ENCODE peak calls at places on chromosomes 2 and 18, in four cellular contexts. R is right lobe of liver, C is sigmoid colon, P is GM12878. D is an unnamed sample.

GRCh38 chr18:9993846-9994660 is 80.2 kb downstream of the VAPA start:
- DNase-seq in P (no peak), R (no peak), C (no peak), D (no peak)

GRCh38 chr2:134137182-134137595 is 116.7 kb upstream of the MGAT5 start:
- DNase-seq in R (no peak), C (no peak), P (no peak), D (no peak)

GRCh38 chr2:84850471-84850870 is 30.4 kb downstream of the TRABD2A start:
- DNase-seq in P (no peak), C (no peak), R (no peak), D (no peak)

GRCh38 chr18:28854964-28855363 is 678.0 kb upstream of the CDH2 start:
- DNase-seq in P (no peak), R (no peak), C (no peak), D (no peak)

GRCh38 chr2:26530141-26530540 is 52.2 kb upstream of the OTOF start:
- DNase-seq in C (peak), P (no peak), R (no peak), D (no peak)

GRCh38 chr2:117948585-117948984 is 65.3 kb downstream of the CCDC93 start:
- DNase-seq in C (no peak), P (no peak), R (no peak), D (no peak)

GRCh38 chr2:42859801-42860200 is 67.4 kb upstream of the HAAO start:
- DNase-seq in P (no peak), C (no peak), R (no peak), D (no peak)

GRCh38 chr2:14831458-14831857 is 198.9 kb downstream of the LRATD1 start:
- DNase-seq in C (no peak), P (no peak), R (no peak), D (no peak)

GRCh38 chr2:229431331-229431954 is 160.4 kb upstream of the PID1 start:
- DNase-seq in P (no peak), R (no peak), C (no peak), D (no peak)

GRCh38 chr18:63410792-63411191 is 11.5 kb downstream of the VPS4B start:
- DNase-seq in R (no peak), P (no peak), C (no peak), D (no peak)

GRCh38 chr2:60544980-60545560 is 8.4 kb downstream of the BCL11A start:
- DNase-seq in R (no peak), C (no peak), P (no peak), D (no peak)

GRCh38 chr2:124180635-124181034 is 155.5 kb downstream of the CNTNAP5 start:
- DNase-seq in R (no peak), P (no peak), C (no peak), D (no peak)

GRCh38 chr18:36735130-36735529 is 93.7 kb downstream of the TPGS2 start:
- DNase-seq in R (no peak), P (no peak), C (no peak), D (no peak)

GRCh38 chr18:25832008-25832604 is 258.3 kb downstream of the SS18 start:
- DNase-seq in R (peak), C (no peak), P (no peak), D (no peak)

GRCh38 chr2:184041077-184041476 is 557.3 kb upstream of the ZNF804A start:
- DNase-seq in R (no peak), C (no peak), P (no peak), D (no peak)

GRCh38 chr2:28348149-28348567 is 44.5 kb upstream of the FOSL2 start:
- DNase-seq in R (no peak), P (no peak), C (peak), D (no peak)

GRCh38 chr2:13005761-13006336 is 289.1 kb downstream of the TRIB2 start:
- DNase-seq in P (no peak), C (no peak), R (no peak), D (no peak)

GRCh38 chr18:79779700-79780190 is 18.0 kb upstream of the KCNG2 start:
- DNase-seq in C (peak), P (no peak), R (no peak), D (no peak)

GRCh38 chr2:205716126-205716525 is 33.8 kb downstream of the NRP2 start:
- DNase-seq in R (peak), C (no peak), P (no peak), D (no peak)

GRCh38 chr18:76493213-76494107 is 1.6 kb downstream of the ZNF516 start:
- DNase-seq in R (peak), C (no peak), P (no peak), D (no peak)

GRCh38 chr2:141940709-141941108 is 190.1 kb downstream of the LRP1B start:
- DNase-seq in R (no peak), C (no peak), P (no peak), D (no peak)

GRCh38 chr2:100976061-100976460 is 26.0 kb upstream of the RPL31 start:
- DNase-seq in P (no peak), R (no peak), C (peak), D (no peak)

GRCh38 chr2:101961287-101962242 is 30.2 kb upstream of the IL1R2 start:
- DNase-seq in R (peak), P (no peak), C (peak), D (peak)

GRCh38 chr2:178271629-178272333 is 77.5 kb downstream of the OSBPL6 start:
- DNase-seq in R (peak), P (no peak), C (peak), D (peak)

GRCh38 chr2:158671381-158672245 is 123.5 kb upstream of the DAPL1 start:
- DNase-seq in R (no peak), C (no peak), P (no peak), D (no peak)

GRCh38 chr2:12057436-12058166 is 311.2 kb downstream of the LPIN1 start:
- DNase-seq in P (peak), R (peak), C (peak), D (no peak)

GRCh38 chr2:85064927-85065630 is 68.1 kb upstream of the TCF7L1 start:
- DNase-seq in C (no peak), R (no peak), P (no peak), D (no peak)

GRCh38 chr2:20062615-20063545 is 11.5 kb upstream of the LAPTM4A start:
- DNase-seq in P (no peak), R (no peak), C (peak), D (no peak)

GRCh38 chr2:30691948-30692828 is 115.1 kb downstream of the CAPN13 start:
- DNase-seq in R (no peak), C (peak), P (no peak), D (no peak)

GRCh38 chr2:75320893-75321292 is 121.6 kb upstream of the TACR1 start:
- DNase-seq in R (no peak), P (no peak), C (no peak), D (no peak)

GRCh38 chr2:219197388-219197787 is 9.2 kb upstream of the ZFAND2B start:
- DNase-seq in C (no peak), P (no peak), R (no peak), D (no peak)

GRCh38 chr2:60527762-60528161 is 25.7 kb downstream of the BCL11A start:
- DNase-seq in C (no peak), R (no peak), P (no peak), D (no peak)

GRCh38 chr2:101116841-101117552 is 34.2 kb downstream of the TBC1D8 start:
- DNase-seq in C (no peak), R (peak), P (no peak), D (no peak)

DNA sequence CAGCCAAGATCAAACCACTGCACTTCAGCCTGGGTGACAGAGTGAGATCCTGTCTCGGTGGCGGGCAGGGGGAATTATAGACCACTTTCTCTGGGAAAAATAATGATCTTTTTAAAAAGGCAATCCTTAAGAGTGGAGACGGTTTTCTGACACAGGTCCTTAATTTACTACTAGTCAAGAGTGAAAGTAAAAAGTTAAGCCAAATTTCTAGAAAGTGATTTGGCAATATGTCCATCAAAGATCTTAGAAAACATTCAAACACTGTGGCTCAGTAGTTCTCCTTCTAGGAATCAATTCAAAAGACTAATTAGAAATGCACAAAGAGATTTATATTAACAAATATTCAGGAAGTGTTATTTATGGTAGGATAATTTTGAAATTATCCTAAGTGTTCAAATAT is 148.5 kb upstream of the DNMT3A start:
- DNase-seq in C (no peak), R (no peak), P (no peak), D (no peak)
- H3K4me3 ChIP-seq in C (no peak), R (no peak), P (no peak), D (no peak)

GRCh38 chr2:162330881-162331280 is 12.4 kb upstream of the IFIH1 start:
- DNase-seq in P (no peak), R (no peak), C (no peak), D (no peak)

GRCh38 chr2:162328424-162329157 is 10.1 kb upstream of the IFIH1 start:
- DNase-seq in C (no peak), P (no peak), R (no peak), D (no peak)

DNA sequence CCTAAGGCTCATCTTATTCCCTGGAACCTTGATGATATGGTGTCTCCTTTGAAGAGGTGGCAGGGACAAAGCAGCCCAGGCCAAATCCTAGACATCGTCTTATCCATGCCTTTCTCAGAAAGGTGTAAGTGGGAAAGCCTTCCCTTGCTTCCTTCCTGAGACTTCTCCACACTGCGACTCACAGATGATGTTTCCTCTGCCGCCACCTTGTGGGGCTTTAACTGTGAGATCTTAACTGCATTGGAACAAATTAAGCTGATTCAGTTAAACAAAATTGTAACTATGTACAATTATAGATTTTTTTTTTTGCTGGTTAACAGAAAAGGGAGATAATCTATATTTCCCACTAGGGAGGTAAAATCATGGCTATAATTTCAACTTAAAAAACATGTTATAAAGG is 10.0 kb upstream of the GCA start:
- DNase-seq in R (no peak), C (no peak), P (no peak), D (no peak)
- TF ChIP-seq CTCF in R (peak), C (no peak), P (peak), D (no peak)

GRCh38 chr18:8701546-8702118 is 3.7 kb upstream of the MTCL1 start:
- DNase-seq in P (no peak), C (peak), R (no peak), D (no peak)
- H3K27ac ChIP-seq in P (no peak), C (peak), R (no peak), D (no peak)

GRCh38 chr2:149059822-149060221 is 21.3 kb downstream of the LYPD6B start:
- DNase-seq in R (no peak), C (no peak), P (no peak), D (no peak)
- H3K4me3 ChIP-seq in R (no peak), C (no peak), P (no peak), D (no peak)

GRCh38 chr2:132557694-132558093 is 112.3 kb downstream of the LYPD1 start:
- DNase-seq in C (no peak), P (no peak), R (no peak), D (no peak)
- TF ChIP-seq CTCF in C (no peak), P (no peak), R (no peak), D (no peak)

DNA sequence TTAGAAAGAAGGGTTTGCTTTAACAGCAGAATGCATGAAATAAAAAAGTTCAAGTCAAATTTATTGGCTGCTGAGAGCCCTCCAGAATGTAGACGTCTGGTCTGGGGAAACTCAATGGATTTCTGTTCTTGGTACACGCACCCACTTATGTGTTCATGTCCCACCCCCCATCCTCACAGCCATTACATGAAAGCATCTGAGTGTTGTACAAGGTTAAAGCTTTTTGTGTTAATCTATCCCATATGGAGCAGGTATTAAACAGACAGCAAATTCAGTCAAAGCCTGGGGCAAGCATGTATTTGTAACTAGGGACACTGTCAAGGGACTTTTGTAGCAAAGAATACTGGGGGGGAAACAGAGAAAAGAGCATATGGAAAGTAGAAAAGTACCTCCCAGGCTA is 219.6 kb downstream of the SOX11 start:
- DNase-seq in R (no peak), C (no peak), P (no peak), D (no peak)
- H3K27ac ChIP-seq in R (no peak), C (no peak), P (no peak), D (no peak)

GRCh38 chr2:170221317-170222288 is 43.7 kb downstream of the MYO3B start:
- DNase-seq in C (no peak), R (no peak), P (no peak), D (no peak)
- H3K4me3 ChIP-seq in C (no peak), R (no peak), P (no peak), D (no peak)

GRCh38 chr2:237773826-237774225 is 24.8 kb upstream of the RBM44 start:
- DNase-seq in R (no peak), P (no peak), C (no peak), D (no peak)

GRCh38 chr2:237779521-237779920 is 19.1 kb upstream of the RBM44 start:
- DNase-seq in C (no peak), P (no peak), R (no peak), D (no peak)

GRCh38 chr2:237772513-237772912 is 26.1 kb upstream of the RBM44 start:
- DNase-seq in P (no peak), C (no peak), R (no peak), D (no peak)

GRCh38 chr2:237774811-237775553 is 23.6 kb upstream of the RBM44 start:
- DNase-seq in P (peak), R (peak), C (no peak), D (no peak)
- TF ChIP-seq CTCF in P (peak), R (peak), C (peak), D (peak)